ENCODE peak calls at places on chromosome 15, in six cellular contexts. W is left ventricle myocardium inferior; P is retina; O is stimulated activated CD4-positive, alpha-beta T cell treated with anti-CD3 and anti-CD28 coated beads, Interleukin-1b, Interleukin-23, amount 100 ng/mL, for 4 hours; N is T-helper 1 cell; R is A549. X is an unnamed sample.

GRCh38 chr15:66592505-66593218 is 26.9 kb upstream of the LCTL start:
- DNase-seq in W (no peak), P (no peak), O (no peak), N (no peak), R (no peak), X (no peak)

GRCh38 chr15:25053000-25053815 is 98.4 kb downstream of the SNRPN start:
- DNase-seq in W (no peak), P (no peak), O (no peak), N (no peak), R (no peak), X (no peak)

GRCh38 chr15:25674948-25675347 is 188.2 kb downstream of the ATP10A start:
- DNase-seq in W (peak; percentile 66), P (no peak), O (no peak), N (no peak), R (no peak), X (no peak)

GRCh38 chr15:79004336-79004735 is 59.5 kb upstream of the CTSH start:
- DNase-seq in W (no peak), P (no peak), O (no peak), N (no peak), R (peak; percentile 72), X (no peak)

GRCh38 chr15:36590838-36591237 is 11.4 kb downstream of the CDIN1 start:
- DNase-seq in W (no peak), P (no peak), O (no peak), N (no peak), R (no peak), X (no peak)

GRCh38 chr15:85707519-85708338 is 87.0 kb downstream of the KLHL25 start:
- DNase-seq in W (no peak), P (no peak), O (no peak), N (no peak), R (peak; percentile 30), X (no peak)

GRCh38 chr15:92601940-92602593 is 53.5 kb downstream of the FAM174B start:
- DNase-seq in W (no peak), P (no peak), O (no peak), N (no peak), R (no peak), X (no peak)

GRCh38 chr15:71629761-71630499 is 180.4 kb upstream of the NR2E3 start:
- DNase-seq in W (no peak), P (peak; percentile 63), O (no peak), N (no peak), R (no peak), X (no peak)

GRCh38 chr15:100405179-100405578 is 63.4 kb upstream of the ADAMTS17 start:
- DNase-seq in W (no peak), P (no peak), O (no peak), N (no peak), R (no peak), X (no peak)

GRCh38 chr15:27234593-27234992 is 263.6 kb downstream of the GABRG3 start:
- DNase-seq in W (no peak), P (no peak), O (no peak), N (no peak), R (no peak), X (no peak)

GRCh38 chr15:64916365-64916764 is 4.7 kb downstream of the ANKDD1A start:
- DNase-seq in W (no peak), P (no peak), O (no peak), N (no peak), R (no peak), X (no peak)

GRCh38 chr15:51095681-51096331 is 1.1 kb upstream of the TNFAIP8L3 start:
- DNase-seq in W (no peak), P (no peak), O (no peak), N (no peak), R (no peak), X (no peak)

GRCh38 chr15:93047621-93048425 is 41.2 kb downstream of the RGMA start:
- DNase-seq in W (no peak), P (no peak), O (no peak), N (peak; percentile 18), R (no peak), X (no peak)

GRCh38 chr15:38868326-38869114 is 303.9 kb upstream of the RASGRP1 start:
- DNase-seq in W (no peak), P (no peak), O (no peak), N (no peak), R (peak; percentile 95), X (no peak)

GRCh38 chr15:72345280-72345679 is 25.3 kb upstream of the CELF6 start:
- DNase-seq in W (no peak), P (no peak), O (no peak), N (no peak), R (no peak), X (no peak)

GRCh38 chr15:70892912-70893560 is 410 bp downstream of the LRRC49 start:
- DNase-seq in W (no peak), P (no peak), O (no peak), N (no peak), R (peak; percentile 72), X (no peak)

GRCh38 chr15:89494941-89495637 is 1.3 kb downstream of the RHCG start:
- DNase-seq in W (no peak), P (no peak), O (no peak), N (no peak), R (peak; percentile 62), X (no peak)

GRCh38 chr15:61910839-61911369 is 149.3 kb downstream of the VPS13C start:
- DNase-seq in W (no peak), P (no peak), O (no peak), N (no peak), R (no peak), X (no peak)

GRCh38 chr15:62241135-62241770 is 76.2 kb upstream of the C2CD4B start:
- DNase-seq in W (no peak), P (no peak), O (no peak), N (no peak), R (peak; percentile 60), X (no peak)

GRCh38 chr15:78988361-78988911 is 43.6 kb upstream of the CTSH start:
- DNase-seq in W (peak; percentile 53), P (no peak), O (no peak), N (no peak), R (peak; percentile 91), X (no peak)

GRCh38 chr15:39230205-39230916 is 350.5 kb upstream of the THBS1 start:
- DNase-seq in W (no peak), P (peak; percentile 21), O (no peak), N (no peak), R (no peak), X (no peak)

GRCh38 chr15:85289677-85290365 is 90.6 kb upstream of the AKAP13 start:
- DNase-seq in W (peak; percentile 42), P (peak; percentile 23), O (no peak), N (no peak), R (peak; percentile 71), X (no peak)

GRCh38 chr15:70778258-70779076 is 15.1 kb upstream of the UACA start:
- DNase-seq in W (no peak), P (no peak), O (no peak), N (no peak), R (peak; percentile 73), X (no peak)

GRCh38 chr15:38991701-38992100 is 427.1 kb upstream of the RASGRP1 start:
- DNase-seq in W (no peak), P (no peak), O (no peak), N (no peak), R (no peak), X (no peak)

GRCh38 chr15:76059320-76060097 is at the start of gene TMEM266:
- DNase-seq in W (peak; percentile 39), P (peak; percentile 86), O (no peak), N (peak; percentile 24), R (peak; percentile 43), X (peak; percentile 10)

GRCh38 chr15:28984421-28985375 is 98.9 kb downstream of the APBA2 start:
- DNase-seq in W (no peak), P (peak; percentile 85), O (no peak), N (no peak), R (no peak), X (no peak)

GRCh38 chr15:77456746-77457618 is 36.3 kb downstream of the HMG20A start:
- DNase-seq in W (no peak), P (peak; percentile 20), O (no peak), N (no peak), R (no peak), X (no peak)

GRCh38 chr15:60573936-60574335 is 95.0 kb upstream of the ICE2 start:
- DNase-seq in W (no peak), P (no peak), O (peak; percentile 33), N (peak; percentile 55), R (no peak), X (no peak)

GRCh38 chr15:23686466-23687142 is 501 bp downstream of the NDN start:
- DNase-seq in W (no peak), P (peak; percentile 77), O (no peak), N (no peak), R (no peak), X (no peak)

GRCh38 chr15:92625297-92625980 is 30.1 kb downstream of the FAM174B start:
- DNase-seq in W (no peak), P (no peak), O (no peak), N (no peak), R (no peak), X (no peak)

GRCh38 chr15:50816191-50816590 is 50.7 kb upstream of the SPPL2A start:
- DNase-seq in W (no peak), P (no peak), O (no peak), N (no peak), R (no peak), X (no peak)

GRCh38 chr15:38217788-38218609 is 34.6 kb upstream of the SPRED1 start:
- DNase-seq in W (no peak), P (no peak), O (no peak), N (no peak), R (no peak), X (no peak)

GRCh38 chr15:100464895-100465294 is 63.9 kb downstream of the CERS3 start:
- DNase-seq in W (no peak), P (peak; percentile 22), O (no peak), N (no peak), R (no peak), X (no peak)

GRCh38 chr15:66858423-66859207 is 156.6 kb downstream of the SMAD6 start:
- DNase-seq in W (no peak), P (no peak), O (no peak), N (no peak), R (no peak), X (no peak)

GRCh38 chr15:101225658-101226057 is 26.2 kb downstream of the CHSY1 start:
- DNase-seq in W (no peak), P (no peak), O (no peak), N (no peak), R (no peak), X (no peak)